ENCODE peak calls at places on chromosomes 11 and 22, in five cellular contexts. Q is Peyer's patch, F is nephron progenitor cell, P is ELF-1, N is Kasumi-1. Z is an unnamed sample.

GRCh38 chr22:17472886-17473285 is 90.4 kb upstream of the SLC25A18 start:
- DNase-seq in Q (no peak), F (no peak), P (peak; percentile 28), N (no peak), Z (no peak)

GRCh38 chr11:11179239-11179638 is 173.8 kb downstream of the CSNK2A3 start:
- DNase-seq in Q (no peak), F (no peak), P (no peak), N (no peak), Z (no peak)

GRCh38 chr22:28268176-28268575 is 349.1 kb upstream of the PITPNB start:
- DNase-seq in Q (no peak), F (no peak), P (no peak), N (no peak), Z (peak; percentile 7)

GRCh38 chr11:43316451-43316850 is 4.7 kb downstream of the API5 start:
- DNase-seq in Q (no peak), F (no peak), P (no peak), N (no peak), Z (no peak)

GRCh38 chr11:34063061-34063795 is 11.7 kb downstream of the CAPRIN1 start:
- DNase-seq in Q (no peak), F (no peak), P (no peak), N (no peak), Z (no peak)

GRCh38 chr11:1935156-1936071 is 11.7 kb upstream of the MRPL23 start:
- DNase-seq in Q (no peak), F (peak; percentile 3), P (no peak), N (no peak), Z (no peak)

GRCh38 chr11:40958707-40959106 is 500.7 kb downstream of the LRRC4C start:
- DNase-seq in Q (no peak), F (no peak), P (no peak), N (no peak), Z (no peak)

GRCh38 chr22:26477341-26477731 is 6.2 kb downstream of the HPS4 start:
- DNase-seq in Q (no peak), F (no peak), P (no peak), N (no peak), Z (no peak)

GRCh38 chr22:38973289-38974169 is 8.6 kb upstream of the APOBEC3B start:
- DNase-seq in Q (peak; percentile 80), F (peak; percentile 70), P (peak; percentile 71), N (no peak), Z (peak; percentile 65)

GRCh38 chr11:96301818-96302217 is 41.2 kb downstream of the MAML2 start:
- DNase-seq in Q (no peak), F (no peak), P (no peak), N (no peak), Z (no peak)

GRCh38 chr22:37486224-37486845 is at the start of gene MFNG:
- DNase-seq in Q (peak; percentile 91), F (peak; percentile 74), P (peak; percentile 73), N (peak; percentile 82), Z (peak; percentile 76)

GRCh38 chr11:17635551-17635938 is 83.8 kb upstream of the MYOD1 start:
- DNase-seq in Q (no peak), F (no peak), P (no peak), N (no peak), Z (no peak)

GRCh38 chr11:16365456-16366355 is 9.4 kb upstream of the SOX6 start:
- DNase-seq in Q (no peak), F (no peak), P (no peak), N (no peak), Z (no peak)

GRCh38 chr11:46625406-46625805 is 8.1 kb downstream of the ATG13 start:
- DNase-seq in Q (no peak), F (no peak), P (no peak), N (no peak), Z (no peak)

GRCh38 chr11:75946531-75947530 is 131.8 kb downstream of the UVRAG start:
- DNase-seq in Q (no peak), F (no peak), P (peak; percentile 8), N (peak; percentile 70), Z (peak; percentile 61)

GRCh38 chr11:61728940-61729219 is 23.6 kb upstream of the MYRF start:
- DNase-seq in Q (no peak), F (no peak), P (no peak), N (no peak), Z (peak; percentile 19)

GRCh38 chr22:24460418-24461089 is 33.2 kb downstream of the ADORA2A start:
- DNase-seq in Q (no peak), F (no peak), P (no peak), N (no peak), Z (no peak)

GRCh38 chr22:28207281-28208030 is 288.4 kb upstream of the PITPNB start:
- DNase-seq in Q (no peak), F (no peak), P (no peak), N (no peak), Z (peak; percentile 20)

GRCh38 chr22:49107961-49108530 is 719.6 kb downstream of the BRD1 start:
- DNase-seq in Q (no peak), F (no peak), P (no peak), N (no peak), Z (no peak)

GRCh38 chr22:46984751-46985506 is 222.5 kb downstream of the TBC1D22A start:
- DNase-seq in Q (peak; percentile 40), F (no peak), P (peak; percentile 29), N (no peak), Z (peak; percentile 64)

GRCh38 chr22:42294034-42294985 is 23.9 kb upstream of the TCF20 start:
- DNase-seq in Q (peak; percentile 64), F (peak; percentile 91), P (peak; percentile 90), N (peak; percentile 29), Z (peak; percentile 68)

Z was measured in dermis blood vessel endothelial cell.